ENCODE peak calls at places on chromosome 5, in ten cellular contexts. D, E, S, J, L, O, M, P, U and K are unnamed samples.

GRCh38 chr5:144205141-144205551 is 34.5 kb downstream of the KCTD16 start:
- DNase-seq in D (no peak), E (no peak), S (no peak), J (no peak), L (no peak), O (peak), M (peak), P (no peak), U (no peak), K (peak)

GRCh38 chr5:37757980-37758582 is 81.8 kb downstream of the GDNF start:
- DNase-seq in D (no peak), E (no peak), S (no peak), J (no peak), L (no peak), O (peak), M (no peak), P (no peak), U (no peak), K (no peak)

GRCh38 chr5:116404001-116404400 is 170.6 kb downstream of the SEMA6A start:
- DNase-seq in D (no peak), E (no peak), S (no peak), J (no peak), L (no peak), O (no peak), M (no peak), P (no peak), U (no peak), K (no peak)

GRCh38 chr5:6633469-6634326 is 458 bp downstream of the SRD5A1 start:
- DNase-seq in D (peak), E (no peak), S (no peak), J (peak), L (no peak), O (peak), M (no peak), P (no peak), U (peak), K (peak)

GRCh38 chr5:113487411-113487778 is 858 bp downstream of the MCC start:
- DNase-seq in D (no peak), E (no peak), S (peak), J (peak), L (peak), O (peak), M (no peak), P (no peak), U (no peak), K (no peak)

GRCh38 chr5:180191716-180192115 is 17.3 kb downstream of the RASGEF1C start:
- DNase-seq in D (no peak), E (no peak), S (no peak), J (no peak), L (no peak), O (no peak), M (no peak), P (no peak), U (no peak), K (no peak)

GRCh38 chr5:122192883-122193496 is 63.6 kb downstream of the ZNF474 start:
- DNase-seq in D (no peak), E (no peak), S (no peak), J (peak), L (no peak), O (peak), M (no peak), P (no peak), U (peak), K (no peak)

GRCh38 chr5:42423285-42424152 is at the start of gene GHR:
- DNase-seq in D (peak), E (peak), S (peak), J (peak), L (peak), O (peak), M (peak), P (peak), U (peak), K (peak)

GRCh38 chr5:79273341-79273740 is 37.4 kb downstream of the JMY start:
- DNase-seq in D (no peak), E (no peak), S (no peak), J (no peak), L (no peak), O (no peak), M (no peak), P (no peak), U (no peak), K (no peak)

GRCh38 chr5:84825616-84826015 is 440.9 kb upstream of the EDIL3 start:
- DNase-seq in D (no peak), E (no peak), S (no peak), J (no peak), L (no peak), O (no peak), M (no peak), P (no peak), U (no peak), K (no peak)

GRCh38 chr5:252546-252945 is 18.9 kb upstream of the PDCD6 start:
- DNase-seq in D (no peak), E (no peak), S (no peak), J (peak), L (no peak), O (no peak), M (no peak), P (no peak), U (peak), K (no peak)

GRCh38 chr5:68418680-68419079 is 203.1 kb downstream of the PIK3R1 start:
- DNase-seq in D (no peak), E (no peak), S (no peak), J (no peak), L (no peak), O (no peak), M (no peak), P (no peak), U (no peak), K (no peak)

DNA sequence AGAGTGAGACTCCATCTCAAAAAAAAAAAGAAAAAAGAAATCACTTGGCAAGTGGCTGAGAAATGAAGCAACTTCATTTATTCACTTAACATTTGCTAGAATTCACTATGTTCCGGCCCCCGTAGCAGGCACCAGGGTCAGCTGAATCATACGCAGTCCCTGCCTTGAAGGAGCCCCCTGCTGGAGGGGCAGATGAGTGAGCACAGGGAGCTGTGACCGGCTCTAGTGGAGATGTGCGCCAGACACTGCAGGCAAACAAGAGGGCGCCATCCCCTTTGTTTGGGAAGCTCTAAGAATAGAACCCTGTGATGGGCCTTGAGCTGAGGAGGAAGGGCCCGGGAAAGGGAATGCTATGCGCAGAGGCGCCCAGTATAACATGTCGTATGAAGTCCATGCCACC is 20.2 kb upstream of the RPL26L1 start:
- DNase-seq in D (no peak), E (no peak), S (peak), J (no peak), L (peak), O (peak), M (peak), P (no peak), U (no peak), K (peak)
- TF ChIP-seq CTCF in D (no peak), E (no peak), S (peak), J (peak), L (peak), O (peak), M (no peak), P (peak), U (peak), K (peak)

DNA sequence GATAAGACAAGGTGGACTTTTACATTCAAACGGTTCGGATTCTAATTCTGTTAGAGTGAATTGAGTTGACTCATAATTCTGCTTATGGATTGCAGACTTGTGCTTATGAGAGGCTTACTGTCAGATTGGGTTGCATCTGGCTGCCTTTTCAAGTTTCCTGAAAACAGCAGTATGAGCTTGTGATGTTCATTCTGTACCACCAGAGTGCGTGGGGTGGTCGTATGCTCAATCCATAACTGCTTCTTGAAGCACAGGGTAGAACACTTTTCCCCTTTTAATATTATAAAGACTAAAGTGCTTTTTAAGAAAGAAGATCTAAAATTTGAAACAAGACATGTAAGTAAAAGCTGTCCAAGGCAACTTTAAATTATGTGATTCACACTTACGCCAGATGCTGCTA is 253.2 kb upstream of the ARRDC3 start:
- DNase-seq in D (no peak), E (no peak), S (no peak), J (no peak), L (no peak), O (no peak), M (no peak), P (no peak), U (no peak), K (no peak)
- TF ChIP-seq CTCF in D (no peak), E (no peak), S (no peak), J (no peak), L (no peak), O (no peak), M (no peak), P (no peak), U (no peak), K (no peak)

GRCh38 chr5:154559398-154560276 is 81.6 kb upstream of the HAND1 start:
- DNase-seq in D (no peak), E (no peak), S (no peak), J (no peak), L (no peak), O (no peak), M (no peak), P (no peak), U (no peak), K (no peak)
- TF ChIP-seq CTCF in D (no peak), E (no peak), S (no peak), J (no peak), L (no peak), O (no peak), M (no peak), P (no peak), U (no peak), K (no peak)

DNA sequence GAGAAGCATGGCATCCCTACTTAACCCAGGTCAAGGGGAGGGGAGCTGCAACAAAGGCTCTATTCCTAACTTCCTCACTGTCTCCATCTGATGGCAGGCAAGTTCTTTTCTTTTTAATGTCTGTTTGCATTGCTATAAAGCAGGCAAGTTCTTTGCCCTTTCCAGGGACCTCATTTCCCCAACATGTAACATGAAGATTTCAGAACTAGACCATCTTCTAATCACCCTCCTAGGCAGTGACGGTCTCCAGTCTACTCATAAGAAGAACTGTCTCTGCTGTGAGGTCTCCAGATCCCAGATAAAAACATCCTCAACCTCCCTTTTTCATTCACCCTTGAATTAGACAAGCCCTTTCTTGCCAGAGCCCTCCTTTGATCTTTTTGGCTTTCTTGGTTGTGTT is 42.1 kb downstream of the PPP1R2B start:
- DNase-seq in D (no peak), E (no peak), S (no peak), J (no peak), L (no peak), O (no peak), M (no peak), P (no peak), U (no peak), K (no peak)
- TF ChIP-seq CTCF in D (no peak), E (no peak), S (no peak), J (no peak), L (no peak), O (no peak), M (no peak), P (no peak), U (peak), K (no peak)

GRCh38 chr5:65032250-65032649 is 263.5 kb downstream of the CWC27 start:
- DNase-seq in D (peak), E (no peak), S (no peak), J (no peak), L (no peak), O (peak), M (no peak), P (peak), U (no peak), K (no peak)

GRCh38 chr5:65034782-65035181 is 266.1 kb downstream of the CWC27 start:
- DNase-seq in D (no peak), E (no peak), S (no peak), J (no peak), L (no peak), O (no peak), M (no peak), P (no peak), U (no peak), K (peak)

GRCh38 chr5:65037845-65038815 is 269.4 kb downstream of the CWC27 start:
- DNase-seq in D (peak), E (no peak), S (no peak), J (no peak), L (no peak), O (no peak), M (no peak), P (no peak), U (no peak), K (no peak)

GRCh38 chr5:65034029-65034781 is 265.5 kb downstream of the CWC27 start:
- DNase-seq in D (peak), E (peak), S (peak), J (no peak), L (no peak), O (peak), M (no peak), P (no peak), U (no peak), K (peak)

GRCh38 chr5:65035212-65036206 is 266.8 kb downstream of the CWC27 start:
- DNase-seq in D (peak), E (peak), S (peak), J (peak), L (peak), O (peak), M (peak), P (peak), U (no peak), K (peak)
- TF ChIP-seq CTCF in D (no peak), E (no peak), S (no peak), J (peak), L (no peak), O (no peak), M (no peak), P (no peak), U (no peak), K (peak)

GRCh38 chr5:12100542-12100941 is 196.3 kb upstream of the CTNND2 start:
- DNase-seq in D (no peak), E (no peak), S (no peak), J (no peak), L (no peak), O (no peak), M (no peak), P (no peak), U (no peak), K (no peak)
- TF ChIP-seq CTCF in D (no peak), E (no peak), S (no peak), J (no peak), L (no peak), O (no peak), M (no peak), P (no peak), U (no peak), K (no peak)

DNA sequence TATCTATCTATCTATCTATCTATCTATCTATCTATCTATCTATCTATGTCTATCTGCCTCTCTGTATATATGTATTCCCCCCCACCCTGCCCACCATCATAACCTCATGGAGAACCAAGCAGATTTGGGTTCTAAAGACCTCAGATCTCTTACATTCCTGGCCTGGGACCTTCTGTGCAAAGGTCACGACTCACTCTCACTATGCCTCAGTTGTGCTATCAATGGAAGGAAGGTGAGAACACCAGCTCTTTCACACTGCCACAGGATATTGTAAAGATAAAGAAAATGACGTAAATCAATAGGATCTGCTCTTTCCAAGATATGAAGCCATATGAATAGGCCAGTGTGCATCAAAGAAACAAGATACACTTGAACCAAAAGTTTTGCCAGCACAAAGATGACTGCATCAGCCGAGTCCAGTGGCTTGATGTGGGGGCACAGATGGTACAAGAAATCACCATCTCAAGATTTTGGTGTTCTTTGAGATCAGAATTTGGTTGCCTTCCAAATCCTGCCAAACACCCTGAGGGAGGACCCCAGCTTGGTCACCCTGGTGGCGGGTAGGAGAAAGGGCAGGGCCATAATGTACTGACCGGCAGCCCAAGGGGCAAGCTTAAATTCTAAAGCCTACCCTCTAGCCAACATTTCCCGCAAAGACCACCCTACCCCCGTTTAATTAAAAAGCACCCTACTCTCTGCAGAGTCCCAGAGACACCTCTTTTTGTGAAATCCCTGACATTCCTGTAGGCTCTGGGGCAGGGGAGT is 8.4 kb upstream of the FGF1 start:
- DNase-seq in D (no peak), E (no peak), S (no peak), J (no peak), L (no peak), O (no peak), M (no peak), P (no peak), U (no peak), K (no peak)
- TF ChIP-seq CTCF in D (no peak), E (no peak), S (no peak), J (no peak), L (peak), O (peak), M (no peak), P (no peak), U (no peak), K (peak)